ENCODE peak calls at places on chromosomes 16 and 17, in seven cellular contexts. M is left ventricle myocardium inferior, N is GM12864, Q is neural crest cell, R is activated B cell treated with CpG ODN at 0.5 μM for 24 hours, E is BE2C, C is thoracic aorta. U is an unnamed sample.

GRCh38 chr17:48103379-48103715 is 2.1 kb upstream of the CBX1 start:
- DNase-seq in M (no peak), N (no peak), Q (no peak), R (no peak), E (no peak), C (no peak), U (no peak)

GRCh38 chr17:40321502-40322416 is 12.8 kb downstream of the RARA start:
- DNase-seq in M (peak), N (no peak), Q (no peak), R (no peak), E (no peak), C (no peak), U (no peak)

GRCh38 chr16:30561212-30561816 is 3.1 kb upstream of the ZNF764 start:
- DNase-seq in M (no peak), N (no peak), Q (no peak), R (peak), E (no peak), C (no peak), U (no peak)

GRCh38 chr16:54648575-54648974 is 282.1 kb upstream of the IRX5 start:
- DNase-seq in M (no peak), N (no peak), Q (no peak), R (no peak), E (no peak), C (no peak), U (no peak)

GRCh38 chr17:5097101-5097834 is 14.4 kb downstream of the ZNF232 start:
- DNase-seq in M (peak), N (no peak), Q (peak), R (peak), E (peak), C (no peak), U (peak)

GRCh38 chr16:49278567-49278827 is 3.1 kb downstream of the CBLN1 start:
- DNase-seq in M (no peak), N (no peak), Q (no peak), R (no peak), E (no peak), C (no peak), U (no peak)

GRCh38 chr16:85712841-85713240 is 24.1 kb upstream of the GINS2 start:
- DNase-seq in M (no peak), N (no peak), Q (no peak), R (no peak), E (no peak), C (no peak), U (no peak)

GRCh38 chr17:8125196-8125946 is 1.5 kb upstream of the HES7 start:
- DNase-seq in M (peak), N (peak), Q (peak), R (peak), E (peak), C (peak), U (peak)

GRCh38 chr16:79076039-79076767 is 524.3 kb downstream of the MAF start:
- DNase-seq in M (no peak), N (no peak), Q (no peak), R (no peak), E (no peak), C (no peak), U (no peak)

GRCh38 chr17:10616502-10617119 is 40.5 kb downstream of the MYH3 start:
- DNase-seq in M (peak), N (peak), Q (peak), R (peak), E (peak), C (peak), U (peak)

GRCh38 chr17:50059256-50059655 is 3.3 kb downstream of the ITGA3 start:
- DNase-seq in M (no peak), N (no peak), Q (no peak), R (no peak), E (no peak), C (no peak), U (no peak)

GRCh38 chr16:24116371-24116770 is 139.8 kb upstream of the CACNG3 start:
- DNase-seq in M (no peak), N (no peak), Q (no peak), R (no peak), E (no peak), C (no peak), U (no peak)

GRCh38 chr16:79395631-79396030 is 204.9 kb downstream of the MAF start:
- DNase-seq in M (no peak), N (no peak), Q (no peak), R (no peak), E (no peak), C (no peak), U (no peak)

GRCh38 chr17:78185981-78186688 is 717 bp downstream of the TK1 start:
- DNase-seq in M (peak), N (no peak), Q (no peak), R (no peak), E (no peak), C (no peak), U (no peak)

GRCh38 chr17:5370411-5370810 is 49.1 kb downstream of the NUP88 start:
- DNase-seq in M (no peak), N (no peak), Q (no peak), R (no peak), E (no peak), C (no peak), U (no peak)

GRCh38 chr17:17741346-17742023 is 60.2 kb downstream of the RAI1 start:
- DNase-seq in M (no peak), N (no peak), Q (peak), R (no peak), E (no peak), C (no peak), U (no peak)

GRCh38 chr17:64502809-64503208 is 3.3 kb downstream of the DDX5 start:
- DNase-seq in M (no peak), N (no peak), Q (no peak), R (no peak), E (no peak), C (no peak), U (no peak)

GRCh38 chr17:49108318-49108717 is 24.3 kb upstream of the B4GALNT2 start:
- DNase-seq in M (no peak), N (no peak), Q (no peak), R (no peak), E (no peak), C (no peak), U (no peak)

GRCh38 chr17:68760141-68760475 is 158.9 kb upstream of the FAM20A start:
- DNase-seq in M (no peak), N (no peak), Q (no peak), R (no peak), E (no peak), C (no peak), U (no peak)
- TF ChIP-seq CTCF in M (peak), N (no peak), Q (no peak), R (no peak), E (no peak), C (no peak), U (peak)

GRCh38 chr17:28916302-28916934 is 13.5 kb upstream of the DHRS13 start:
- DNase-seq in M (no peak), N (no peak), Q (peak), R (no peak), E (no peak), C (no peak), U (no peak)
- TF ChIP-seq CTCF in M (peak), N (peak), Q (peak), R (peak), E (peak), C (peak), U (peak)

GRCh38 chr16:47774661-47775060 is 313.5 kb downstream of the PHKB start:
- DNase-seq in M (no peak), N (no peak), Q (peak), R (no peak), E (no peak), C (no peak), U (no peak)
- TF ChIP-seq CTCF in M (no peak), N (no peak), Q (peak), R (no peak), E (peak), C (no peak), U (peak)

GRCh38 chr16:68086860-68087268 is 1.7 kb downstream of the NFATC3 start:
- DNase-seq in M (no peak), N (no peak), Q (no peak), R (no peak), E (no peak), C (no peak), U (no peak)
- TF ChIP-seq CTCF in M (no peak), N (no peak), Q (no peak), R (no peak), E (no peak), C (no peak), U (no peak)

GRCh38 chr16:66717112-66717675 is 20.7 kb upstream of the CMTM4 start:
- DNase-seq in M (peak), N (no peak), Q (peak), R (no peak), E (peak), C (no peak), U (no peak)
- TF ChIP-seq CTCF in M (peak), N (peak), Q (peak), R (no peak), E (peak), C (no peak), U (peak)

GRCh38 chr16:87016636-87017035 is 300.6 kb downstream of the C16orf95 start:
- DNase-seq in M (no peak), N (no peak), Q (no peak), R (no peak), E (no peak), C (no peak), U (no peak)

GRCh38 chr16:87012954-87013938 is 303.9 kb downstream of the C16orf95 start:
- DNase-seq in M (no peak), N (no peak), Q (no peak), R (no peak), E (no peak), C (no peak), U (no peak)

GRCh38 chr16:87014112-87014511 is 303.1 kb downstream of the C16orf95 start:
- DNase-seq in M (no peak), N (no peak), Q (no peak), R (no peak), E (no peak), C (no peak), U (no peak)

GRCh38 chr16:87016056-87016455 is 301.1 kb downstream of the C16orf95 start:
- DNase-seq in M (no peak), N (no peak), Q (no peak), R (no peak), E (no peak), C (no peak), U (no peak)

GRCh38 chr16:87017388-87018012 is 299.7 kb downstream of the C16orf95 start:
- DNase-seq in M (no peak), N (no peak), Q (no peak), R (no peak), E (no peak), C (no peak), U (no peak)
- TF ChIP-seq CTCF in M (no peak), N (no peak), Q (peak), R (no peak), E (no peak), C (no peak), U (peak)

GRCh38 chr16:3880623-3881498 is at the start of gene CREBBP:
- DNase-seq in M (peak), N (peak), Q (peak), R (peak), E (peak), C (peak), U (peak)
- TF ChIP-seq CTCF in M (no peak), N (no peak), Q (no peak), R (no peak), E (no peak), C (no peak), U (peak)